ENCODE peak calls at places on chromosomes 1 and 21, in six cellular contexts. K is K562, B is GM12892, A is H1, L is HepG2, C is GM12878. N is an unnamed sample.

GRCh38 chr21:25062061-25062460 is 545.2 kb downstream of the MRPL39 start:
- DNase-seq in K (no peak), B (no peak), A (no peak), L (no peak), C (no peak), N (no peak)

GRCh38 chr1:63703661-63704060 is 70.2 kb upstream of the ROR1 start:
- DNase-seq in K (no peak), B (no peak), A (no peak), L (no peak), C (no peak), N (no peak)

GRCh38 chr1:69824932-69825331 is 257.2 kb downstream of the LRRC7 start:
- DNase-seq in K (no peak), B (no peak), A (no peak), L (no peak), C (no peak), N (no peak)

GRCh38 chr1:185560760-185561159 is 173.4 kb upstream of the HMCN1 start:
- DNase-seq in K (no peak), B (no peak), A (no peak), L (no peak), C (no peak), N (no peak)

GRCh38 chr1:88658419-88658818 is 25.7 kb upstream of the PKN2 start:
- DNase-seq in K (no peak), B (no peak), A (no peak), L (no peak), C (no peak), N (no peak)

GRCh38 chr1:205582046-205582445 is 49.8 kb downstream of the ELK4 start:
- DNase-seq in K (no peak), B (no peak), A (no peak), L (peak), C (no peak), N (no peak)

GRCh38 chr1:88784551-88784950 is 100.5 kb downstream of the PKN2 start:
- DNase-seq in K (no peak), B (no peak), A (no peak), L (no peak), C (no peak), N (no peak)

GRCh38 chr1:152111515-152111968 is 3.7 kb downstream of the TCHH start:
- DNase-seq in K (no peak), B (no peak), A (no peak), L (no peak), C (no peak), N (no peak)

GRCh38 chr1:93768380-93768863 is 86.8 kb upstream of the BCAR3 start:
- DNase-seq in K (no peak), B (no peak), A (no peak), L (no peak), C (no peak), N (no peak)

GRCh38 chr1:234980224-234980656 is 148.4 kb downstream of the TOMM20 start:
- DNase-seq in K (no peak), B (no peak), A (no peak), L (no peak), C (no peak), N (no peak)

GRCh38 chr1:53450225-53450624 is 9.0 kb upstream of the DMRTB1 start:
- DNase-seq in K (peak), B (no peak), A (no peak), L (no peak), C (no peak), N (no peak)

GRCh38 chr1:198890531-198890930 is 251.7 kb downstream of the PTPRC start:
- DNase-seq in K (no peak), B (no peak), A (no peak), L (no peak), C (no peak), N (no peak)

GRCh38 chr1:220800262-220800661 is 13.5 kb downstream of the MTARC1 start:
- DNase-seq in K (no peak), B (no peak), A (no peak), L (no peak), C (no peak), N (no peak)

GRCh38 chr1:43552813-43553212 is 22.1 kb downstream of the PTPRF start:
- DNase-seq in K (no peak), B (no peak), A (no peak), L (no peak), C (no peak), N (no peak)

GRCh38 chr1:25906644-25907300 is 553 bp upstream of the STMN1 start:
- DNase-seq in K (peak), B (no peak), A (no peak), L (no peak), C (no peak), N (no peak)

GRCh38 chr21:33642896-33643657 is 776 bp downstream of the ITSN1 start:
- DNase-seq in K (peak), B (peak), A (no peak), L (no peak), C (no peak), N (no peak)

GRCh38 chr1:226827458-226827857 is 43.0 kb upstream of the PSEN2 start:
- DNase-seq in K (peak), B (no peak), A (no peak), L (no peak), C (no peak), N (no peak)

GRCh38 chr1:228487336-228488106 is at the start of gene RNF187:
- DNase-seq in K (peak), B (peak), A (no peak), L (no peak), C (no peak), N (peak)

DNA sequence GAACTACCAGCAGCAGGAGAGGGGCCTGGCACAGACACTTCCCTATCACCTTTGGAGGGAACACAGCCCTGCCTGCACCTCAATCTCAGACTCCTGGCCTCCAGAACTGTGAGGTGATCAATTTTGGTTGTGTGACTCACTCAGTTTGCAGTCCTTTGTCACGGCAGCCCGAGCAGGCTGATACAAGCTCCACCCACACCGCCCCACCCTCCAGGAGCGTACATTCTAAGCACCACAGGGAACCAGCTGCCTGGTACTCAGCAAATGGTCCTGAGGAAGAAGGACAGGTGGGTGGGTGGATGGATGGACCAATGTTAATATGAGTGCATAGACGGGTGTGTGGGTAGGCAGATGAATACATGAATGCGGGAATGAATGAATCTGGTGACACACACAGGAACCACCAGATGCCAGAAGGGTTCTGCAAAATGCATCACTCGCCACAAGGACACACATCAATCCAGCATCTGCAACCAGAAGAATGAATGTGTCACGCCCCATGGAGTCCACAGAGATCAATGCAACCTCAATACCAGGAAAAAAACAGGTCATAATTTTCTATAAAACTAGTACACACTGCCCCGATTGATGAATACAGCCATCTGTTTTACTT is 284.6 kb downstream of the NPHP4 start:
- DNase-seq in K (no peak), B (no peak), A (no peak), L (no peak), C (no peak), N (no peak)
- TF ChIP-seq TAF1 in K (no peak), B (no peak), A (no peak), L (no peak), C (no peak), N (no peak)

DNA sequence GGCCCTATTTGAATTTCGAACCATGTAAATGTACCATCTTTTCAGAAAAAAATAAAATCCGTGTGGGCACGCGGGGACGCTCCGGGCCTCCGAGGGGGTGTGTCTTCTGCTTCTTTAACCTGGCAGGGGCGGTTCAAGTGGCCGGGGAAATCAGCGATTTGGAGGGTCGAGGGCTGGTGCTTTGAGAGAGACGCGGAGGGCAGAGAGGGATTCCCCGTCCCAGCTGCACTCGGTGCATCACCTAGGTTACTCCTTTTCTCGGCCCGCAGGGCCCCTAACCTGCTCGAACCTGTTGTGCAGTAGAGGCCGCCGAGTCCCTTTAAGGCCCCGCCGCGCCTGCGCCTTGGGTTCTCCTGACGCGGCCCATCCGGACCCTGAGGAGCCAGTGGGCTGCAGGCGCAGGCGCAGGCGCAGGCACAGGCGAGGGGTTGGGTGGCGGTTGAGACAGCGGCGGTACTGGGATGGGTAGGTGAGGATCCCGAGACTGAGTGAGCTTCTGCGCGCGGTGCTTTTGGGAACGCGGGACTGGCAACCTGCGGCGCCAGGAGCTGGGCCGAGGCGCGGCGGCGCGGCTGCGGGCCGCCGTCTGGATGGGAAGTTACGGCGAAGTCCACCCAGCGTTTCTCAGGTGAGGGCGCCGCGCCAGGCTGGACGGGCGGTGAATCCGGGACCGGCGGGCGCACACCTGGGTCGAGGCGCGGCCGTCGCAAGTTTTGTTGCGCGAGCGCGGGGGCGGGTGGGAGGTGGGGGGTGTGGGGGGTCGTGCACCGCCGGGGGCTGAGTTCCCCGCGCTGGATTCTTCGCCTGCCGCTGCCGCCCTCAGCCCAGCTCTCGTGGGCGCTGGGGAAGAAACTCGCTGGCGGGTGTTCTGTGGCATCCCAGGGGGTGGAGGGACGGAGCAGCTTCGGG is at the start of gene NBPF3:
- DNase-seq in K (peak), B (peak), A (peak), L (peak), C (peak), N (peak)
- TF ChIP-seq POLR2A in K (no peak), B (no peak), A (no peak), L (peak), C (peak), N (no peak)

GRCh38 chr1:41539416-41539800 is 54.9 kb upstream of the EDN2 start:
- DNase-seq in K (no peak), B (no peak), A (no peak), L (no peak), C (no peak), N (no peak)

GRCh38 chr1:41538741-41539415 is 54.4 kb upstream of the EDN2 start:
- DNase-seq in K (no peak), B (no peak), A (no peak), L (no peak), C (no peak), N (no peak)

GRCh38 chr1:41536296-41536695 is 51.8 kb upstream of the EDN2 start:
- DNase-seq in K (peak), B (no peak), A (no peak), L (no peak), C (no peak), N (no peak)

GRCh38 chr1:41537257-41537656 is 52.8 kb upstream of the EDN2 start:
- DNase-seq in K (no peak), B (no peak), A (no peak), L (no peak), C (no peak), N (no peak)

DNA sequence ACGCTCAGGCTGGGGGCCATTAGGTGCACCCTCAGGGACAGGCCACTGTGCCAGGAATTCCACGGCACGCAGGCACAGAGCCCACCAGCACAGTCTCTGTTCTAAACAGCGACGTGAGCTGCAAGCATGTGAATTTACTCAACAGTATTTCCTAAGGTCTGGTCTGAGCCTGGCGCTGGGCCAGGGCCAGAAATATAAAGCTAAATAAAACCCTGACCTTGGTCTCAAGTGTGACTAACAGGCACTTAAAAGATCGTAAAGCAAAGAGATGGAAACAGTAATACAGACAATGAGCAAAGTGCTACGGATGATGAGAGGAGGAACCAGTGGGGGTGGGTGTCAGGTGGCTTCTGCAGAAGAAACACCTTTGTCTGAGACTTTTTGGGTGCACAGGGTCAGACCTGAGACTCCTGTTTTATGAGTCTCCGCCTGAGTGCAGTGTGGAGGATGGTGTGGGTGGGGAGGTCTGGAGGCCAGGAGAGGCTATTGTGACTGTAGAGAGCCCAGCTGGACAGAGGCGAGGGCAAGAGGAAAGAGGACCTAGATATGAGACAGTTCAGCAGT is 53.4 kb upstream of the EDN2 start:
- DNase-seq in K (no peak), B (no peak), A (no peak), L (no peak), C (no peak), N (no peak)
- TF ChIP-seq TAF1 in K (no peak), B (no peak), A (no peak), L (no peak), C (no peak), N (no peak)

GRCh38 chr21:43354016-43354420 is 72.9 kb downstream of the SIK1 start:
- DNase-seq in K (no peak), B (no peak), A (no peak), L (no peak), C (no peak), N (no peak)

GRCh38 chr21:43354666-43355065 is 72.3 kb downstream of the SIK1 start:
- DNase-seq in K (no peak), B (no peak), A (no peak), L (no peak), C (no peak), N (no peak)

GRCh38 chr21:43352138-43352537 is 74.8 kb downstream of the SIK1 start:
- DNase-seq in K (no peak), B (no peak), A (no peak), L (no peak), C (no peak), N (no peak)

GRCh38 chr21:43353282-43354010 is 73.5 kb downstream of the SIK1 start:
- DNase-seq in K (no peak), B (no peak), A (no peak), L (no peak), C (no peak), N (no peak)

GRCh38 chr21:43352568-43353281 is 74.2 kb downstream of the SIK1 start:
- DNase-seq in K (peak), B (peak), A (no peak), L (no peak), C (peak), N (no peak)
- TF ChIP-seq POLR2A in K (no peak), B (peak), A (no peak), L (no peak), C (no peak), N (no peak)

DNA sequence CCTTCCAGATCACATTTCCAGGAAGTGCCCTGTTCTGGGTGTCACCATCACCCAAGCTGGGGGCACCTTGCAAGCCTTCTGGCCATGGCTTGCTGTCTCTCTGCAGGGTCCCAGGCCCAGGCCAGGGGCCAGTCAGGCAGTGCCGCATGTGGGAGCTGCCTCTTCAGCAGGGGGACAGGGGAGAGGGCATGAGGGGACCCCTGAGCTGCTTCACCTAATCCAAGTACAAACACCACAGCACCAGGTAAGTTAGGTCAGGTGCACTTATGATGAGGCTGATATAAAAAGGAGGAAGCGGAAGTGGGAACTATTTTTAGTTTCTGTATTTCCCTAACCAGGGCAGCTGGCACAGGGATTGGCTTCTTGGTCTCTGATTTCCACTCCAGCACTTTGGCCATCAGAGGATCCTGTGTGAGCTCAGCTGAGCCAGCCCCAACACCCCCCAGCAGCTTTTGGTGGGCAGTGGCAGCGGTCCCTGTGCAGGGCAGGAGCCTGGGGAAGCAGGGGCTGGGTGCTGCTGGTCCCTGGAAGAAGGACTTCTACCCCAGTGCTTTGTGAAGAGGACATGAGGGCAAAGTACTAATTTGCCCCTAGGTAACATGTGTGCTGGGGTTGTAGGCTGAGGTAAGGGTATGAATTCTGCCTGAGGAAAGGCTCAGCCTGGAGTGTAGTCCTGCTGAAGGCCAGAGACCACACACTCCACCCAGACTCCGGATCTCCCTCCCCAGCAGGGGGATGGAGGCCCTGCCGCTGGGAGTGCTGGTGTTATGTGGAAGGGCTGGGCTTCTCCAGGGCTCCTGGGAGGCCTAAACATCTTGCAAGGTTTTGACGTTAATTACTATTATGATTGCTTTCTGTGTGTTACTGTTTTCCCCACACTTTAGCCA is 3.3 kb upstream of the PCBP3 start:
- DNase-seq in K (no peak), B (no peak), A (no peak), L (no peak), C (no peak), N (no peak)
- TF ChIP-seq TAF1 in K (no peak), B (no peak), A (no peak), L (no peak), C (no peak), N (no peak)